ENCODE peak calls at places on chromosomes 6 and 20, in eight cellular contexts. M is neuronal stem cell; T is heart right ventricle; C is left lung; F is HAP-1; P is upper lobe of right lung; O is hepatocyte; I is CD8-positive, alpha-beta memory T cell. Y is an unnamed sample.

GRCh38 chr6:94349227-94349626 is 929.9 kb upstream of the EPHA7 start:
- DNase-seq in M (no peak), T (no peak), C (no peak), F (no peak), P (no peak), O (no peak), I (no peak), Y (no peak)

GRCh38 chr6:110398778-110399177 is 16.6 kb downstream of the DDO start:
- DNase-seq in M (no peak), T (no peak), C (no peak), F (no peak), P (no peak), O (no peak), I (no peak), Y (no peak)

GRCh38 chr6:163948250-163948649 is 533.7 kb downstream of the QKI start:
- DNase-seq in M (no peak), T (no peak), C (no peak), F (no peak), P (no peak), O (no peak), I (no peak), Y (no peak)

GRCh38 chr6:27002447-27002846 is 245.1 kb upstream of the PRSS16 start:
- DNase-seq in M (no peak), T (no peak), C (no peak), F (no peak), P (no peak), O (no peak), I (no peak), Y (no peak)

GRCh38 chr20:53656653-53657288 is 63.1 kb upstream of the ZNF217 start:
- DNase-seq in M (no peak), T (no peak), C (no peak), F (no peak), P (no peak), O (no peak), I (no peak), Y (peak; percentile 72)

GRCh38 chr6:134058622-134059366 is 6.4 kb upstream of the SLC2A12 start:
- DNase-seq in M (no peak), T (peak; percentile 24), C (no peak), F (no peak), P (no peak), O (no peak), I (no peak), Y (no peak)

GRCh38 chr20:40562031-40562430 is 127.0 kb downstream of the MAFB start:
- DNase-seq in M (no peak), T (no peak), C (peak; percentile 82), F (no peak), P (peak; percentile 78), O (peak; percentile 21), I (no peak), Y (peak; percentile 6)

GRCh38 chr6:51559059-51559458 is 528.4 kb downstream of the PKHD1 start:
- DNase-seq in M (no peak), T (no peak), C (no peak), F (no peak), P (no peak), O (peak; percentile 33), I (no peak), Y (no peak)

GRCh38 chr6:136822051-136822378 is 377 bp upstream of the PEX7 start:
- DNase-seq in M (no peak), T (no peak), C (no peak), F (no peak), P (no peak), O (peak; percentile 23), I (no peak), Y (no peak)

GRCh38 chr20:21511485-21511849 is 2.4 kb downstream of the NKX2-2 start:
- DNase-seq in M (no peak), T (no peak), C (no peak), F (no peak), P (no peak), O (no peak), I (no peak), Y (no peak)

GRCh38 chr6:33712914-33713313 is 1.4 kb upstream of the UQCC2 start:
- DNase-seq in M (no peak), T (no peak), C (no peak), F (no peak), P (no peak), O (no peak), I (no peak), Y (no peak)

GRCh38 chr6:42644211-42644610 is 78.2 kb downstream of the PRPH2 start:
- DNase-seq in M (no peak), T (no peak), C (no peak), F (no peak), P (no peak), O (no peak), I (no peak), Y (no peak)

GRCh38 chr6:6515691-6516607 is 72.6 kb upstream of the LY86 start:
- DNase-seq in M (no peak), T (no peak), C (no peak), F (no peak), P (no peak), O (no peak), I (peak; percentile 31), Y (no peak)

GRCh38 chr6:1027109-1027794 is 284.6 kb upstream of the FOXQ1 start:
- DNase-seq in M (no peak), T (no peak), C (no peak), F (no peak), P (no peak), O (peak; percentile 23), I (no peak), Y (no peak)

GRCh38 chr6:105424177-105424783 is 21.4 kb upstream of the PREP start:
- DNase-seq in M (peak; percentile 62), T (no peak), C (no peak), F (peak; percentile 76), P (no peak), O (peak; percentile 69), I (peak; percentile 43), Y (peak; percentile 75)

DNA sequence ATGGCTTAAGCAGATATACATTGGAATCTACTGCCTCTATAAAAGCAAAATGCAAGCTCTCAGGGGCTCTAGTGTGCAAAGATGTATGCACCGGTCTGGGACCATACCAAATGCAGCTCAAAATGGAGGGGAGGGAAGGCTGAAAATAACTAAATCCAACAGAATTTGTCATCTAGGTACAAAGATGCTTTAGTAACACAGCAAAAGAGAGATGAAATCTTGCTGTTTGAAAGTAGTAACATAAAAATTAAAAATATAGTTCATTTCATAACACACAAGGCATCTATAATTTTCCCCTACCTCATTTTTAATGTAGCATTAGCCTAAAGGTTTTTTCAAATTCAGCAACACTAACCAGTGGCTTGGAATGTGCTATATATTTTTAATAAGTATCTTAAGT is 76.9 kb downstream of the DTNBP1 start:
- DNase-seq in M (no peak), T (no peak), C (no peak), F (no peak), P (no peak), O (no peak), I (no peak), Y (no peak)
- H3K4me1 ChIP-seq in M (no peaks in the 10 kb centered on the region), T (no peaks in the 10 kb centered on the region), C (no peaks in the 10 kb centered on the region), F (no peaks in the 10 kb centered on the region), P (no peaks in the 10 kb centered on the region), O (no peaks in the 10 kb centered on the region), I (no peaks in the 10 kb centered on the region), Y (peaks cover 15% of the 10 kb centered on the region)

GRCh38 chr6:157530126-157530525 is 149.1 kb downstream of the ZDHHC14 start:
- DNase-seq in M (no peak), T (no peak), C (no peak), F (no peak), P (no peak), O (no peak), I (no peak), Y (no peak)
- H3K4me1 ChIP-seq in M (peaks cover 23% of the 10 kb centered on the region), T (no peaks in the 10 kb centered on the region), C (peaks cover 2% of the 10 kb centered on the region), F (no peaks in the 10 kb centered on the region), P (peaks cover 24% of the 10 kb centered on the region), O (peaks cover 45% of the 10 kb centered on the region), I (peaks cover 22% of the 10 kb centered on the region), Y (no peaks in the 10 kb centered on the region)

GRCh38 chr6:118708736-118709135 is 57.3 kb upstream of the CEP85L start:
- DNase-seq in M (no peak), T (no peak), C (no peak), F (no peak), P (no peak), O (no peak), I (no peak), Y (peak; percentile 64)

GRCh38 chr6:118712955-118713354 is 61.6 kb upstream of the CEP85L start:
- DNase-seq in M (no peak), T (no peak), C (no peak), F (no peak), P (no peak), O (no peak), I (no peak), Y (peak; percentile 53)

GRCh38 chr6:118708055-118708454 is 56.7 kb upstream of the CEP85L start:
- DNase-seq in M (no peak), T (no peak), C (no peak), F (no peak), P (no peak), O (no peak), I (no peak), Y (no peak)

GRCh38 chr6:118709859-118710350 is 58.5 kb upstream of the CEP85L start:
- DNase-seq in M (no peak), T (no peak), C (no peak), F (no peak), P (no peak), O (no peak), I (peak; percentile 81), Y (peak; percentile 58)

GRCh38 chr6:118710616-118711015 is 59.2 kb upstream of the CEP85L start:
- DNase-seq in M (no peak), T (no peak), C (no peak), F (no peak), P (no peak), O (no peak), I (no peak), Y (no peak)
- H3K4me1 ChIP-seq in M (peaks cover 36% of the 10 kb centered on the region), T (peaks cover 7% of the 10 kb centered on the region), C (no peaks in the 10 kb centered on the region), F (peaks cover 3% of the 10 kb centered on the region), P (peaks cover 11% of the 10 kb centered on the region), O (peaks cover 17% of the 10 kb centered on the region), I (peaks cover 54% of the 10 kb centered on the region), Y (peaks cover 23% of the 10 kb centered on the region)

GRCh38 chr6:46014054-46014453 is 1.6 kb downstream of the CLIC5 start:
- DNase-seq in M (no peak), T (no peak), C (no peak), F (no peak), P (no peak), O (no peak), I (peak; percentile 44), Y (no peak)

GRCh38 chr6:46014511-46015118 is 1.0 kb downstream of the CLIC5 start:
- DNase-seq in M (no peak), T (peak; percentile 50), C (peak; percentile 75), F (peak; percentile 7), P (no peak), O (peak; percentile 49), I (peak; percentile 25), Y (no peak)

GRCh38 chr6:46011241-46012085 is 4.2 kb downstream of the CLIC5 start:
- DNase-seq in M (no peak), T (no peak), C (no peak), F (no peak), P (no peak), O (peak; percentile 69), I (peak; percentile 82), Y (no peak)

GRCh38 chr6:46015119-46015968 is at the start of gene CLIC5:
- DNase-seq in M (no peak), T (peak; percentile 78), C (peak; percentile 85), F (peak; percentile 27), P (peak; percentile 76), O (peak; percentile 57), I (peak; percentile 36), Y (no peak)

DNA sequence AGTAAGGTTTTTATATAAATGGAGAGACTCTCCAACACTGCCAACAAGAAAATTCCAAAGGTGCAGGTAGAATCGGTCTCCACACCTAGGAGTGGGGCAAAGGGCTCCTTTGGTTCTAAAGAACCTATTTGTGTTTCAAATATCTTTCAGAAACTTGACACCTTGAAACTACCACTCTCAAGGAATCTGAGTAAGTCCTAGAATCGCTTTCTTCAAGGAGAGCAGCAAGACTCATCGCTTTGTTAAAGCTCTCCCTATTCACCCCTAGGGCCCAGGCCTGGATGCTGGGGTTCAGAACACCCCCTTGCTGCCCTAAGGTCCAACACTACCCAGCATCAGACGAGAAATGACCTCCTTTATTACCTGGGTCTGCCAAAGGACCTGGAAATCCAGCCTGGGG is 2.0 kb downstream of the CLIC5 start:
- DNase-seq in M (no peak), T (no peak), C (no peak), F (no peak), P (no peak), O (no peak), I (no peak), Y (no peak)
- H3K4me1 ChIP-seq in M (peaks cover 7% of the 10 kb centered on the region), T (peaks cover 3% of the 10 kb centered on the region), C (peaks cover 9% of the 10 kb centered on the region), F (no peaks in the 10 kb centered on the region), P (peaks cover 21% of the 10 kb centered on the region), O (peaks cover 16% of the 10 kb centered on the region), I (peaks cover 53% of the 10 kb centered on the region), Y (peaks cover 7% of the 10 kb centered on the region)